ENCODE peak calls at places on chromosomes 5 and 9, in seven cellular contexts. Y is epithelial cell of proximal tubule, N is left colon, J is upper lobe of right lung, U is HTR-8/SVneo, B is heart left ventricle, M is body of pancreas. D is an unnamed sample.

GRCh38 chr5:77312411-77312810 is 101.9 kb downstream of the PDE8B start:
- DNase-seq in Y (no peak), N (no peak), J (no peak), U (no peak), B (no peak), M (no peak), D (no peak)

GRCh38 chr9:115115117-115115880 is 2.7 kb downstream of the TNC start:
- DNase-seq in Y (no peak), N (no peak), J (no peak), U (no peak), B (no peak), M (no peak), D (no peak)

GRCh38 chr9:137607141-137607857 is 1.8 kb downstream of the ARRDC1 start:
- DNase-seq in Y (no peak), N (peak), J (peak), U (no peak), B (peak), M (no peak), D (no peak)

GRCh38 chr9:78821126-78821822 is 524.3 kb downstream of the PSAT1 start:
- DNase-seq in Y (peak), N (no peak), J (no peak), U (peak), B (no peak), M (peak), D (no peak)

GRCh38 chr5:74454263-74455030 is 186.1 kb downstream of the ENC1 start:
- DNase-seq in Y (no peak), N (no peak), J (no peak), U (no peak), B (no peak), M (no peak), D (no peak)

GRCh38 chr5:158013939-158014338 is 155.0 kb upstream of the CLINT1 start:
- DNase-seq in Y (no peak), N (peak), J (no peak), U (peak), B (no peak), M (peak), D (no peak)

GRCh38 chr9:16348531-16348930 is 521.9 kb downstream of the BNC2 start:
- DNase-seq in Y (no peak), N (no peak), J (no peak), U (no peak), B (no peak), M (no peak), D (no peak)

GRCh38 chr5:96934695-96935555 is 955 bp upstream of the LNPEP start:
- DNase-seq in Y (peak), N (peak), J (peak), U (peak), B (peak), M (peak), D (peak)

GRCh38 chr5:428219-428618 is 14.8 kb upstream of the EXOC3 start:
- DNase-seq in Y (no peak), N (no peak), J (no peak), U (no peak), B (no peak), M (no peak), D (no peak)

GRCh38 chr5:135246923-135247795 is 151.9 kb downstream of the MACROH2A1 start:
- DNase-seq in Y (peak), N (no peak), J (peak), U (peak), B (no peak), M (no peak), D (no peak)

GRCh38 chr5:114362197-114362976 is 517 bp downstream of the KCNN2 start:
- DNase-seq in Y (no peak), N (no peak), J (peak), U (no peak), B (peak), M (no peak), D (no peak)

GRCh38 chr9:15849871-15850270 is 297.0 kb downstream of the CCDC171 start:
- DNase-seq in Y (no peak), N (no peak), J (no peak), U (no peak), B (no peak), M (no peak), D (no peak)

GRCh38 chr5:156380846-156381245 is 53.9 kb downstream of the SGCD start:
- DNase-seq in Y (no peak), N (no peak), J (no peak), U (no peak), B (no peak), M (no peak), D (no peak)

GRCh38 chr9:80410106-80410505 is 838.3 kb downstream of the TLE4 start:
- DNase-seq in Y (peak), N (no peak), J (no peak), U (no peak), B (peak), M (peak), D (no peak)

D was measured in breast epithelium.